ENCODE peak calls at places on chromosomes 4 and X, in four cellular contexts. W, M, A and U are unnamed samples.

GRCh38 chr4:24988776-24989175 is 42.0 kb downstream of the LGI2 start:
- DNase-seq in W (peak; percentile 25), M (peak; percentile 58), A (peak; percentile 13), U (peak; percentile 9)

GRCh38 chr4:101346562-101347266 is 612 bp downstream of the PPP3CA start:
- DNase-seq in W (peak; percentile 53), M (peak; percentile 51), A (peak; percentile 21), U (peak; percentile 27)

GRCh38 chr4:113880240-113881028 is 99.0 kb downstream of the ARSJ start:
- DNase-seq in W (no peak), M (no peak), A (no peak), U (no peak)

GRCh38 chr4:135243960-135244561 is 1042.5 kb upstream of the PABPC4L start:
- DNase-seq in W (no peak), M (no peak), A (no peak), U (no peak)

GRCh38 chr4:148397006-148397673 is 45.1 kb downstream of the NR3C2 start:
- DNase-seq in W (no peak), M (no peak), A (no peak), U (no peak)

GRCh38 chrX:153064061-153064460 is 7.8 kb downstream of the PNMA3 start:
- DNase-seq in W (peak; percentile 12), M (no peak), A (peak; percentile 10), U (no peak)

GRCh38 chr4:69584135-69584534 is 55.3 kb downstream of the UGT2A2 start:
- DNase-seq in W (no peak), M (no peak), A (no peak), U (no peak)

GRCh38 chr4:42302348-42302747 is 94.9 kb upstream of the SHISA3 start:
- DNase-seq in W (peak; percentile 42), M (peak; percentile 71), A (peak; percentile 68), U (peak; percentile 49)

GRCh38 chrX:22206781-22207180 is 65.9 kb upstream of the CBLL2 start:
- DNase-seq in W (no peak), M (no peak), A (no peak), U (no peak)

GRCh38 chrX:15236146-15236545 is 33.7 kb downstream of the ASB9 start:
- DNase-seq in W (no peak), M (no peak), A (no peak), U (no peak)

GRCh38 chrX:120365320-120365719 is 3.4 kb downstream of the ATP1B4 start:
- DNase-seq in W (peak; percentile 62), M (peak; percentile 74), A (peak; percentile 6), U (peak; percentile 74)

GRCh38 chrX:1941291-1941690 is 326.4 kb downstream of the ASMT start:
- DNase-seq in W (no peak), M (no peak), A (no peak), U (no peak)

GRCh38 chr4:186726440-186727148 is 2.9 kb upstream of the FAT1 start:
- DNase-seq in W (peak; percentile 70), M (peak; percentile 79), A (peak; percentile 63), U (peak; percentile 58)

GRCh38 chr4:179415016-179415841 is 1973.0 kb upstream of the AGA start:
- DNase-seq in W (no peak), M (no peak), A (no peak), U (no peak)

DNA sequence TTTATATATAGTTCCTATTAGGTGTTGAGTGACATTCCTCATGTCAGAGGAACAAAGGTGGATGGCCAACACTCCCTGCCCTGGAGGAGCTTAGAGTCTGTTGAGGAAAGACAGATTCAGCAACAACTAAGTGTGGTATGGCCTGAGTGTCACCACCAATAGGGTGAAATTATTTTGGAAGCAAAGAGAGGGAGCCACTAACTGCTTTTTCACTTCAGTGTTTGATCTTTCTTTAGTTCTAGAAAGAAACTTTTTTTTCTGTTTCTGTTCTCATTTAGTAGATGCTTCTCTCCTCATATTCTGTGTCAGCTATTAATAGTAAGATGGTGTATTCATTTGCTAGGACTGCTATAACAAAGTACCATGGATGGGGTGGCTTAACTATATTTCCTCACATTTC is 81.5 kb downstream of the ARX start:
- DNase-seq in W (no peak), M (no peak), A (no peak), U (no peak)
- TF ChIP-seq ELF4 in W (no peak), M (no peak), A (no peak), U (no peak)

GRCh38 chrX:47266643-47267042 is 33.8 kb downstream of the USP11 start:
- DNase-seq in W (no peak), M (no peak), A (no peak), U (no peak)
- TF ChIP-seq SP1 in W (no peak), M (no peak), A (no peak), U (no peak)

DNA sequence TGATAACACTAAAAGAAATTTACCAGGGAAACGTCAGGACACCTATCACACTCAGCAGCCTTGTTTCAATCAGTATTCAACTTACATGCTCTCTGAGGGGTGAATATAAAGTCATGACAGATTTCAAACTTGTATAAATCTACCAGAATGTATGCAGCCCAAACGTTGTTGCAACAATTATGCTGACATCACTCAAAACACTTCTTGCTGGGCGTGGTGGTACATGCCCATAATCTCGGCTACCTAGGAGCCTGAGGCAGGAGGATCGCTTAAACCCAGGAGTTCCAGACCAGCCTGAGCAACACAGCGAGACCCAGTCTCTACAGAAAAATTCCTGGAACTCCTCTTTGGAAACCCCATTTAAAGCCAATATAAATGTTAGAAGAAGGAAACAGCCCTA is 266.6 kb upstream of the GPC4 start:
- DNase-seq in W (no peak), M (no peak), A (no peak), U (no peak)
- TF ChIP-seq ELF4 in W (no peak), M (no peak), A (no peak), U (no peak)

GRCh38 chr4:137905930-137906329 is 336.2 kb downstream of the SLC7A11 start:
- DNase-seq in W (no peak), M (no peak), A (no peak), U (no peak)

DNA sequence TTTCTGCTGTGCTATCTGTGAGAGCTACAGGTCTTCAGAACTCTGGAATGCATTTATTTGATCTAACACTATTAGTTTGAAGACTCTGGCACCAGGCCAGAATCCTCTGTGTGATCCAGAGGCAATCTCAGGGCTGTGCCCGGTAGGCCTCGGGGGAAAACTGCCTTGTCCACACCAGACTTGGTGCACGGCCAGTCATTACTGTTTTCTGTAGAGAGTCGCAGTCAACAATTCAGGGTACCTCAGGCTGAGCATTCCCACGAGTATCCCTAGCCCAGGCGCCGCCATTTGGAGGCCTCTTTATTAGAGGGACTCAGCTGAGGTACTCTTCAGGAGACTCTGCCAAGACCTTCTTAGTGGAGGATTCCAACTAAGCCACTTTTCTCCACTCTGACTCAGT is 332.2 kb downstream of the SLC7A11 start:
- DNase-seq in W (peak; percentile 4), M (peak; percentile 10), A (no peak), U (peak; percentile 48)
- TF ChIP-seq SP1 in W (no peak), M (no peak), A (no peak), U (no peak)